ENCODE peak calls at places on chromosomes 2 and 18, in four cellular contexts. H is GM12891, W is esophagus muscularis mucosa, T is spleen. A is an unnamed sample.

GRCh38 chr2:212677466-212677865 is 138.9 kb upstream of the ERBB4 start:
- DNase-seq in H (no peak), W (no peak), T (no peak), A (no peak)

GRCh38 chr2:98771771-98772521 is 41.0 kb upstream of the MGAT4A start:
- DNase-seq in H (no peak), W (peak; percentile 90), T (peak; percentile 78), A (no peak)

GRCh38 chr2:167818521-167818920 is 428.9 kb downstream of the STK39 start:
- DNase-seq in H (no peak), W (no peak), T (no peak), A (no peak)

GRCh38 chr18:33781429-33781828 is 203.4 kb downstream of the ASXL3 start:
- DNase-seq in H (no peak), W (no peak), T (no peak), A (no peak)

GRCh38 chr2:112936927-112937232 is 25.9 kb downstream of the IL37 start:
- DNase-seq in H (no peak), W (no peak), T (no peak), A (no peak)

GRCh38 chr2:198991431-198991830 is 466.3 kb downstream of the SATB2 start:
- DNase-seq in H (no peak), W (no peak), T (no peak), A (no peak)

GRCh38 chr2:158667567-158667966 is 127.5 kb upstream of the DAPL1 start:
- DNase-seq in H (no peak), W (no peak), T (no peak), A (no peak)

GRCh38 chr2:119315241-119315925 is 51.3 kb downstream of the C2orf76 start:
- DNase-seq in H (no peak), W (no peak), T (no peak), A (no peak)

GRCh38 chr2:201132518-201132917 is 16.6 kb downstream of the CFLAR start:
- DNase-seq in H (no peak), W (no peak), T (no peak), A (no peak)

GRCh38 chr2:232113821-232114220 is 152.3 kb downstream of the DIS3L2 start:
- DNase-seq in H (no peak), W (no peak), T (no peak), A (no peak)

GRCh38 chr2:46460241-46460921 is 19.0 kb upstream of the TMEM247 start:
- DNase-seq in H (no peak), W (peak; percentile 88), T (no peak), A (no peak)

GRCh38 chr2:240232961-240233890 is 92.8 kb upstream of the OTOS start:
- DNase-seq in H (peak; percentile 78), W (no peak), T (peak; percentile 89), A (peak; percentile 89)

GRCh38 chr2:11465110-11465484 is 864 bp downstream of the E2F6 start:
- DNase-seq in H (no peak), W (no peak), T (no peak), A (no peak)
- TF ChIP-seq POLR2A in H (no peak), W (no peak), T (no peak), A (no peak)

GRCh38 chr18:74225193-74225840 is 66.4 kb downstream of the CYB5A start:
- DNase-seq in H (no peak), W (no peak), T (no peak), A (no peak)
- TF ChIP-seq POLR2AphosphoS5 in H (no peak), W (no peak), T (no peak), A (no peak)

GRCh38 chr2:230668939-230669303 is 43.7 kb upstream of the CAB39 start:
- DNase-seq in H (no peak), W (no peak), T (no peak), A (no peak)

GRCh38 chr2:230666885-230667712 is 45.5 kb upstream of the CAB39 start:
- DNase-seq in H (no peak), W (no peak), T (no peak), A (no peak)

GRCh38 chr2:230669386-230669935 is 43.2 kb upstream of the CAB39 start:
- DNase-seq in H (no peak), W (no peak), T (no peak), A (no peak)

GRCh38 chr2:230666446-230666845 is 46.2 kb upstream of the CAB39 start:
- DNase-seq in H (no peak), W (no peak), T (no peak), A (no peak)

DNA sequence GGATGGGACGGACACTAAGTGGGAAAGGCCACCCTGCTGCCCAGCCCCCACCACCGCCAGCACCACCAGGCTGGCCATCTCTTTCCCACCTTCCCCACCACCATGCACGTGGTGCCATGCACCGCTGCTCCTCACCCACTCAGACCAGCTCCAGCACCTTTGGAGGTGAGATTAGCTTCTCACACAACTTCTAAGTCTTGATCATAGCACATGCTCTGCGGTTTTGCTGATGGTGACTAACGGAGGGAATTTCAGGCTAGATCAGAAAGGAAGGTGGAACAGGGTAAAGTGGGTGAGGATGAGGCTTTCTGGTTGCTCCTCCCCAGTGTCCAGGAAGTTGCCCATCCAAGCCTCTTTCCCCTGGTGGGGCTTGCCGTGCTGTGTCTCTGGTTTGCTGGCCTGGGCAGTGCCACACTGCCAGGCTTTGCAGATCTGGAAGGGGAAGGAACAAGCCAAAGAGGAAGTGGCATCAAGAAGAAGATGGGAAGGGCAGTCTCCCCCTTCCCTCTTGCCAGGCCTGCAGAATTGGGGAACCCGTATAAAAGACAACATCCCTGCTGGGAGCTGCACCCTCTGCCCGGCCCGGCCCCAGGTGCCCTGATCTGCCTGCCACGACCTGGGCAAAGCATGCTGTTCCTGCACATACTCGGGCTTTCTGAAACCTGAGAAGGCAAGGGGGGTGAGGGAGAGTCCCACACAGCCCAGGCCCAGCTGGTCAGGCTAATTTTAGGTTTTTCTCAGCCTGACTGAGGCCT is 44.3 kb upstream of the CAB39 start:
- DNase-seq in H (no peak), W (no peak), T (peak; percentile 85), A (no peak)
- TF ChIP-seq POLR2A in H (peak; percentile 29), W (no peak), T (no peak), A (no peak)

DNA sequence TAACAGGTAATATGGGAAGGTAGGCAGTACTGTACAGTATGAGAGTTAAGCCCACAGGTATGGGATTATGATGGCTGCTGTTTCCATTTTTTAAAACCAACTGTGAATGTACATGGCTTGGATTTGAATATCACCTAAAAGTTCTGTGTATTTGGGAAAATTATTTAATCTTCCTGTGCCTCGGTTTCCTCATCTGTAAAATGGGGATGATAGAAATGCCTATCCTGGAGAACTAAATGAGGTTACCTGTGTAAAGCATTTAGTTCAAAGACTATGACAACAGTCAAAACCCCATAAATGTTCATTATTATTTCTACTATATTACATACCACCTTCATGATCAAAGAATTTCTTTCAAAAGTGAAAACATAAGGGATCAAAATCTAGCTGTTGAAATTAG is 3.6 kb downstream of the KLHL41 start:
- DNase-seq in H (no peak), W (no peak), T (no peak), A (no peak)
- TF ChIP-seq POLR2AphosphoS5 in H (no peak), W (no peak), T (no peak), A (no peak)

GRCh38 chr2:23520256-23520655 is 135.3 kb downstream of the KLHL29 start:
- DNase-seq in H (no peak), W (no peak), T (no peak), A (no peak)
- TF ChIP-seq POLR2A in H (no peak), W (no peak), T (no peak), A (no peak)

GRCh38 chr18:23143871-23144270 is 8.6 kb downstream of the CABLES1 start:
- DNase-seq in H (no peak), W (no peak), T (no peak), A (no peak)

GRCh38 chr18:23141022-23141999 is 6.0 kb downstream of the CABLES1 start:
- DNase-seq in H (no peak), W (no peak), T (no peak), A (no peak)

GRCh38 chr18:23144628-23145027 is 9.3 kb downstream of the CABLES1 start:
- DNase-seq in H (no peak), W (no peak), T (no peak), A (no peak)

GRCh38 chr18:23142285-23142929 is 7.1 kb downstream of the CABLES1 start:
- DNase-seq in H (no peak), W (no peak), T (no peak), A (no peak)

GRCh38 chr18:23143059-23143831 is 8.0 kb downstream of the CABLES1 start:
- DNase-seq in H (no peak), W (no peak), T (no peak), A (peak; percentile 79)
- TF ChIP-seq POLR2AphosphoS5 in H (no peak), W (peak; percentile 14), T (no peak), A (no peak)

GRCh38 chr2:68171146-68171545 is 13.5 kb downstream of the PNO1 start:
- DNase-seq in H (no peak), W (no peak), T (no peak), A (no peak)

GRCh38 chr2:68167186-68167585 is 9.5 kb downstream of the PNO1 start:
- DNase-seq in H (no peak), W (no peak), T (no peak), A (no peak)

GRCh38 chr2:68169308-68169707 is 11.6 kb downstream of the PNO1 start:
- DNase-seq in H (no peak), W (no peak), T (no peak), A (no peak)

GRCh38 chr2:68172990-68173715 is 15.5 kb downstream of the PNO1 start:
- DNase-seq in H (no peak), W (no peak), T (no peak), A (no peak)

DNA sequence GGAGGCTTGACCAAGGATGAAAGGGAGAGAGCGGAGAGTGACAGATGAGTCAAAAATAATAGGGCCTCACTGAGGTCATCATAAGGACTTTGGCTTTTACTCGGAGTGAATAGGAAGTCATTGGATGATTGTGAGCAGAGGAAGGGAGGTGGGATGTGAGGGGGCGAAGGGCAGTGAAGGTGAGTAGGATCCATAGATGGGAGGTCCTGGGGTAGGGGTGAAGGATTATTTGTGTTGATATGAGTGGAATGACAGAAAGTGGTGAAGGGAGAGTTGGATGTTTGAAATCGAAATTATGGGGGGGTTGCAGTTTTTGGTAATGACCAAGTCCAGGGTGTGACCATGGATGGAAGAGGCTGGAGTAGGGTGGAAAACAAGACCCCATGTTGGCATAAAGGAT is 14.0 kb downstream of the PNO1 start:
- DNase-seq in H (no peak), W (no peak), T (no peak), A (no peak)
- TF ChIP-seq POLR2A in H (no peak), W (no peak), T (no peak), A (no peak)